ENCODE peak calls at places on chromosomes 12 and 14, in four cellular contexts. I is IMR-90, R is H9, L is neuronal stem cell. X is an unnamed sample.
A peak's percentile ranks its signal among the peaks of the same experiment; 100 is the strongest.

GRCh38 chr12:112590281-112590680 is 171.5 kb downstream of the PTPN11 start:
- DNase-seq in R (peak; percentile 77), L (no peak), I (no peak), X (no peak)

GRCh38 chr12:121490401-121491257 is 90.2 kb downstream of the KDM2B start:
- DNase-seq in L (no peak), I (no peak), R (peak; percentile 35), X (no peak)

GRCh38 chr12:100026241-100026640 is 41.5 kb upstream of the ANKS1B start:
- DNase-seq in I (peak; percentile 57), R (no peak), L (no peak), X (peak; percentile 40)

GRCh38 chr14:76763362-76764041 is 2.2 kb downstream of the VASH1 start:
- DNase-seq in I (peak; percentile 40), L (no peak), R (no peak), X (peak; percentile 38)

GRCh38 chr14:101781240-101782061 is 19.9 kb downstream of the PPP2R5C start:
- DNase-seq in R (no peak), L (no peak), I (no peak), X (peak; percentile 11)

GRCh38 chr14:59688224-59689170 is 111.9 kb upstream of the CCDC175 start:
- DNase-seq in L (peak; percentile 29), R (peak; percentile 80), I (peak; percentile 53), X (peak; percentile 49)

GRCh38 chr14:103057028-103057371 is 349 bp downstream of the CDC42BPB start:
- DNase-seq in I (no peak), R (no peak), L (no peak), X (peak; percentile 38)

GRCh38 chr12:94571556-94571955 is 78.8 kb downstream of the TMCC3 start:
- DNase-seq in L (no peak), I (peak; percentile 76), R (no peak), X (peak; percentile 39)

GRCh38 chr14:41476526-41476925 is 130.2 kb upstream of the LRFN5 start:
- DNase-seq in R (no peak), I (no peak), L (no peak), X (no peak)

GRCh38 chr12:1003600-1004271 is 12.7 kb downstream of the ERC1 start:
- DNase-seq in R (no peak), I (no peak), L (peak; percentile 51), X (no peak)

GRCh38 chr12:29320295-29321090 is 60.5 kb downstream of the ERGIC2 start:
- DNase-seq in R (no peak), I (peak; percentile 93), L (no peak), X (peak; percentile 75)

GRCh38 chr14:88379706-88380343 is 5.6 kb upstream of the SPATA7 start:
- DNase-seq in L (no peak), I (no peak), R (peak; percentile 39), X (no peak)

GRCh38 chr12:89464974-89465592 is 59.5 kb downstream of the GALNT4 start:
- DNase-seq in R (no peak), I (peak; percentile 16), L (no peak), X (no peak)

GRCh38 chr14:99732436-99733220 is 48.5 kb downstream of the CYP46A1 start:
- DNase-seq in R (peak; percentile 24), L (no peak), I (no peak), X (no peak)

GRCh38 chr14:23242076-23242475 is 4.3 kb downstream of the RNF212B start:
- DNase-seq in R (no peak), I (no peak), L (no peak), X (no peak)

GRCh38 chr14:32134448-32135070 is 57.5 kb downstream of the ARHGAP5 start:
- DNase-seq in L (no peak), I (peak; percentile 59), R (no peak), X (peak; percentile 75)

GRCh38 chr12:80872053-80872452 is 65.7 kb downstream of the LIN7A start:
- DNase-seq in I (no peak), L (no peak), R (no peak), X (no peak)

GRCh38 chr14:63387691-63388090 is 69.0 kb upstream of the GPHB5 start:
- DNase-seq in I (no peak), L (no peak), R (no peak), X (no peak)

GRCh38 chr12:130827432-130827831 is 11.6 kb downstream of the STX2 start:
- DNase-seq in R (peak; percentile 10), L (no peak), I (no peak), X (peak; percentile 60)

GRCh38 chr12:32587536-32588346 is 91.4 kb upstream of the DNM1L start:
- DNase-seq in I (no peak), R (no peak), L (no peak), X (no peak)

GRCh38 chr14:23643533-23644194 is 7.5 kb downstream of the DHRS2 start:
- DNase-seq in R (no peak), I (no peak), L (no peak), X (no peak)

GRCh38 chr12:20628388-20628787 is 66.7 kb upstream of the SLCO1C1 start:
- DNase-seq in L (no peak), R (no peak), I (no peak), X (no peak)

GRCh38 chr12:91332305-91332704 is 149.7 kb upstream of the DCN start:
- DNase-seq in R (no peak), I (peak; percentile 34), L (no peak), X (peak; percentile 27)

GRCh38 chr14:103562385-103563088 is at the start of the genes BAG5 and COA8:
- DNase-seq in R (peak; percentile 89), L (peak; percentile 90), I (peak; percentile 75), X (peak; percentile 85)

GRCh38 chr12:124698211-124698997 is 131.0 kb upstream of the NCOR2 start:
- DNase-seq in L (no peak), I (peak; percentile 19), R (no peak), X (peak; percentile 72)

GRCh38 chr14:56150018-56150417 is 31.8 kb downstream of the PELI2 start:
- DNase-seq in L (no peak), R (no peak), I (no peak), X (no peak)

GRCh38 chr12:50806176-50806575 is 36.5 kb upstream of the TMPRSS12 start:
- DNase-seq in R (no peak), I (peak; percentile 29), L (no peak), X (peak; percentile 48)

GRCh38 chr12:39240573-39240972 is 202.3 kb downstream of the KIF21A start:
- DNase-seq in I (no peak), R (no peak), L (peak; percentile 6), X (peak; percentile 22)

GRCh38 chr12:96989916-96990315 is 82.9 kb downstream of the NEDD1 start:
- DNase-seq in L (peak; percentile 57), R (peak; percentile 68), I (no peak), X (no peak)

GRCh38 chr12:110941391-110941790 is 21.0 kb upstream of the MYL2 start:
- DNase-seq in R (peak; percentile 29), L (no peak), I (no peak), X (no peak)
- H4K8ac ChIP-seq in R (no peak overlapping the region), L (no peak overlapping the region), I (no peak overlapping the region), X (no peak overlapping the region)

DNA sequence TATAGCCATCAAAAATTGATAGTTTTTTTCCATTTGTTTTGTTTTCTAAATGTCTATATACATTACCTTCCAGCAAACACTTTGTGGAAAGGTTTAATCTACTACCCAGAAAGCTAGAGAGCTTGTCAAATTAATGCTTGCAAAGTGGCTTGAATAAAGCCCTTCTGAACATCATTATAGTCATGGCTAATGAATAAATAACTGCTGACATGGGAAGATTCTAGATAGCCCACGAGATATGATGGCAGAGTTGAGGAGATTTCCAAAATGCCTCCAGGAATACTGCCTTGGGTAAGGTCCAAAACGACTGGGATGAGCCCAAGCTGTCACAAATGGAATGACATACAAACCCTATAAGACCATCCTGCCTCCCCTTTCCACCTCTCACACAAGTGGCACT is 26.3 kb downstream of the RERG start:
- DNase-seq in R (no peak), L (no peak), I (no peak), X (no peak)
- H3K4me2 ChIP-seq in R (no peak overlapping the region), L (no peak overlapping the region), I (no peak overlapping the region), X (no peak overlapping the region)

GRCh38 chr14:104868060-104868740 is 3.1 kb downstream of the CEP170B start:
- DNase-seq in L (no peak), R (no peak), I (no peak), X (no peak)
- H4K8ac ChIP-seq in L (no peak overlapping the region), R (no peak overlapping the region), I (no peak overlapping the region), X (no peak overlapping the region)

GRCh38 chr12:25971675-25972035 is 13.2 kb downstream of the RASSF8 start:
- DNase-seq in L (no peak), R (no peak), I (no peak), X (no peak)

GRCh38 chr12:25970916-25971674 is 12.6 kb downstream of the RASSF8 start:
- DNase-seq in R (no peak), I (no peak), L (no peak), X (no peak)

GRCh38 chr12:25975179-25975578 is 16.7 kb downstream of the RASSF8 start:
- DNase-seq in L (no peak), I (no peak), R (no peak), X (no peak)

GRCh38 chr12:25970082-25970481 is 11.6 kb downstream of the RASSF8 start:
- DNase-seq in L (no peak), R (no peak), I (no peak), X (no peak)

GRCh38 chr12:25972783-25973182 is 14.3 kb downstream of the RASSF8 start:
- DNase-seq in I (peak; percentile 79), L (no peak), R (no peak), X (no peak)
- H3K4me2 ChIP-seq in I (no peak overlapping the region), L (no peak overlapping the region), R (no peak overlapping the region), X (no peak overlapping the region)

GRCh38 chr14:54651018-54651351 is 84.1 kb downstream of the SAMD4A start:
- DNase-seq in L (no peak), I (no peak), R (no peak), X (peak; percentile 78)
- H4K8ac ChIP-seq in L (no peak overlapping the region), I (peak overlapping the region; percentile 27), R (no peak overlapping the region), X (no peak overlapping the region)